ENCODE peak calls at places on chromosomes 12 and 14, in nine cellular contexts. One of them, this sample, is unnamed.

GRCh38 chr12:62698701-62699101 is 232.1 kb downstream of the MON2 start:
- DNase-seq in HCT116: no peak
- DNase-seq in keratinocyte: no peak
- DNase-seq in heart right ventricle: no peak
- DNase-seq in heart left ventricle: no peak
- DNase-seq in left ventricle myocardium inferior: no peak
- DNase-seq in neural crest cell: no peak
- DNase-seq in lung: no peak
- DNase-seq in fibroblast of lung: peak; percentile 85
- DNase-seq in this sample: no peak

GRCh38 chr14:57884175-57884574 is 18.3 kb upstream of the SLC35F4 start:
- DNase-seq in heart left ventricle: no peak
- DNase-seq in fibroblast of lung: no peak
- DNase-seq in heart right ventricle: no peak
- DNase-seq in lung: no peak
- DNase-seq in neural crest cell: no peak
- DNase-seq in left ventricle myocardium inferior: no peak
- DNase-seq in HCT116: no peak
- DNase-seq in keratinocyte: no peak
- DNase-seq in this sample: no peak

GRCh38 chr14:68633131-68633991 is 159.5 kb downstream of the ZFP36L1 start:
- DNase-seq in heart left ventricle: peak; percentile 66
- DNase-seq in heart right ventricle: peak; percentile 69
- DNase-seq in HCT116: no peak
- DNase-seq in fibroblast of lung: peak; percentile 20
- DNase-seq in keratinocyte: no peak
- DNase-seq in neural crest cell: peak; percentile 38
- DNase-seq in lung: no peak
- DNase-seq in left ventricle myocardium inferior: peak; percentile 63
- DNase-seq in this sample: peak; percentile 78

GRCh38 chr14:31568671-31569070 is 7.5 kb downstream of the NUBPL start:
- DNase-seq in lung: no peak
- DNase-seq in left ventricle myocardium inferior: no peak
- DNase-seq in HCT116: no peak
- DNase-seq in keratinocyte: no peak
- DNase-seq in heart left ventricle: no peak
- DNase-seq in heart right ventricle: no peak
- DNase-seq in fibroblast of lung: peak; percentile 22
- DNase-seq in neural crest cell: no peak
- DNase-seq in this sample: no peak

GRCh38 chr12:121894633-121895032 is 6.0 kb downstream of the PSMD9 start:
- DNase-seq in heart right ventricle: no peak
- DNase-seq in keratinocyte: no peak
- DNase-seq in neural crest cell: no peak
- DNase-seq in HCT116: no peak
- DNase-seq in lung: no peak
- DNase-seq in heart left ventricle: no peak
- DNase-seq in fibroblast of lung: peak; percentile 55
- DNase-seq in left ventricle myocardium inferior: no peak
- DNase-seq in this sample: no peak

GRCh38 chr14:55285048-55285652 is 13.9 kb downstream of the FBXO34 start:
- DNase-seq in heart right ventricle: no peak
- DNase-seq in heart left ventricle: no peak
- DNase-seq in neural crest cell: no peak
- DNase-seq in left ventricle myocardium inferior: no peak
- DNase-seq in HCT116: no peak
- DNase-seq in lung: no peak
- DNase-seq in fibroblast of lung: peak; percentile 36
- DNase-seq in keratinocyte: no peak
- DNase-seq in this sample: no peak

GRCh38 chr12:124446364-124446763 is 121.0 kb downstream of the NCOR2 start:
- DNase-seq in HCT116: no peak
- DNase-seq in neural crest cell: no peak
- DNase-seq in lung: no peak
- DNase-seq in heart right ventricle: no peak
- DNase-seq in heart left ventricle: no peak
- DNase-seq in fibroblast of lung: no peak
- DNase-seq in left ventricle myocardium inferior: no peak
- DNase-seq in keratinocyte: no peak
- DNase-seq in this sample: no peak

GRCh38 chr12:13981296-13981962 is at the start of gene GRIN2B:
- DNase-seq in left ventricle myocardium inferior: no peak
- DNase-seq in keratinocyte: no peak
- DNase-seq in fibroblast of lung: no peak
- DNase-seq in neural crest cell: peak; percentile 27
- DNase-seq in HCT116: peak; percentile 2
- DNase-seq in heart right ventricle: no peak
- DNase-seq in lung: no peak
- DNase-seq in heart left ventricle: no peak
- DNase-seq in this sample: no peak

GRCh38 chr14:71714225-71714624 is 218.0 kb upstream of the RGS6 start:
- DNase-seq in HCT116: no peak
- DNase-seq in fibroblast of lung: peak; percentile 97
- DNase-seq in neural crest cell: no peak
- DNase-seq in heart left ventricle: no peak
- DNase-seq in lung: no peak
- DNase-seq in left ventricle myocardium inferior: no peak
- DNase-seq in keratinocyte: no peak
- DNase-seq in heart right ventricle: no peak
- DNase-seq in this sample: no peak

GRCh38 chr12:104131609-104132008 is 6.4 kb downstream of the NFYB start:
- DNase-seq in fibroblast of lung: no peak
- DNase-seq in heart right ventricle: no peak
- DNase-seq in keratinocyte: no peak
- DNase-seq in heart left ventricle: no peak
- DNase-seq in neural crest cell: no peak
- DNase-seq in left ventricle myocardium inferior: no peak
- DNase-seq in HCT116: no peak
- DNase-seq in lung: no peak
- DNase-seq in this sample: no peak

GRCh38 chr14:95311752-95312151 is 8.0 kb downstream of the CLMN start:
- DNase-seq in keratinocyte: no peak
- DNase-seq in HCT116: peak; percentile 22
- DNase-seq in heart left ventricle: no peak
- DNase-seq in heart right ventricle: no peak
- DNase-seq in neural crest cell: no peak
- DNase-seq in fibroblast of lung: peak; percentile 6
- DNase-seq in left ventricle myocardium inferior: no peak
- DNase-seq in lung: no peak
- DNase-seq in this sample: no peak

GRCh38 chr12:62466596-62467411 is at the start of gene MON2:
- DNase-seq in heart right ventricle: peak; percentile 89
- DNase-seq in HCT116: peak; percentile 49
- DNase-seq in lung: peak; percentile 87
- DNase-seq in keratinocyte: peak; percentile 21
- DNase-seq in fibroblast of lung: peak; percentile 82
- DNase-seq in left ventricle myocardium inferior: peak; percentile 90
- DNase-seq in heart left ventricle: peak; percentile 92
- DNase-seq in neural crest cell: peak; percentile 77
- DNase-seq in this sample: peak; percentile 95

GRCh38 chr14:61511558-61511924 is 183.8 kb upstream of the HIF1A start:
- DNase-seq in lung: no peak
- DNase-seq in fibroblast of lung: no peak
- DNase-seq in HCT116: no peak
- DNase-seq in heart right ventricle: no peak
- DNase-seq in heart left ventricle: no peak
- DNase-seq in left ventricle myocardium inferior: no peak
- DNase-seq in keratinocyte: no peak
- DNase-seq in neural crest cell: no peak
- DNase-seq in this sample: no peak

GRCh38 chr12:88052686-88053085 is 23.5 kb upstream of the C12orf50 start:
- DNase-seq in neural crest cell: peak; percentile 19
- DNase-seq in lung: no peak
- DNase-seq in heart left ventricle: no peak
- DNase-seq in HCT116: peak; percentile 27
- DNase-seq in left ventricle myocardium inferior: no peak
- DNase-seq in heart right ventricle: no peak
- DNase-seq in fibroblast of lung: peak; percentile 34
- DNase-seq in keratinocyte: no peak
- DNase-seq in this sample: no peak
- TF ChIP-seq CTCF in neural crest cell: peak; percentile 62
- TF ChIP-seq CTCF in lung: no peak
- TF ChIP-seq CTCF in heart left ventricle: peak; percentile 24
- TF ChIP-seq CTCF in HCT116: peak; percentile 29
- TF ChIP-seq CTCF in left ventricle myocardium inferior: peak; percentile 46
- TF ChIP-seq CTCF in heart right ventricle: peak; percentile 55
- TF ChIP-seq CTCF in fibroblast of lung: peak; percentile 69
- TF ChIP-seq CTCF in keratinocyte: peak; percentile 57
- TF ChIP-seq CTCF in this sample: peak; percentile 63

GRCh38 chr12:112087055-112087850 is 21.3 kb downstream of the NAA25 start:
- DNase-seq in fibroblast of lung: no peak
- DNase-seq in lung: no peak
- DNase-seq in keratinocyte: no peak
- DNase-seq in heart left ventricle: no peak
- DNase-seq in neural crest cell: no peak
- DNase-seq in left ventricle myocardium inferior: no peak
- DNase-seq in heart right ventricle: no peak
- DNase-seq in HCT116: no peak
- DNase-seq in this sample: no peak
- TF ChIP-seq CTCF in fibroblast of lung: peak; percentile 15
- TF ChIP-seq CTCF in lung: no peak
- TF ChIP-seq CTCF in keratinocyte: no peak
- TF ChIP-seq CTCF in heart left ventricle: no peak
- TF ChIP-seq CTCF in neural crest cell: peak; percentile 50
- TF ChIP-seq CTCF in left ventricle myocardium inferior: no peak
- TF ChIP-seq CTCF in heart right ventricle: no peak
- TF ChIP-seq CTCF in HCT116: no peak
- TF ChIP-seq CTCF in this sample: peak; percentile 26

DNA sequence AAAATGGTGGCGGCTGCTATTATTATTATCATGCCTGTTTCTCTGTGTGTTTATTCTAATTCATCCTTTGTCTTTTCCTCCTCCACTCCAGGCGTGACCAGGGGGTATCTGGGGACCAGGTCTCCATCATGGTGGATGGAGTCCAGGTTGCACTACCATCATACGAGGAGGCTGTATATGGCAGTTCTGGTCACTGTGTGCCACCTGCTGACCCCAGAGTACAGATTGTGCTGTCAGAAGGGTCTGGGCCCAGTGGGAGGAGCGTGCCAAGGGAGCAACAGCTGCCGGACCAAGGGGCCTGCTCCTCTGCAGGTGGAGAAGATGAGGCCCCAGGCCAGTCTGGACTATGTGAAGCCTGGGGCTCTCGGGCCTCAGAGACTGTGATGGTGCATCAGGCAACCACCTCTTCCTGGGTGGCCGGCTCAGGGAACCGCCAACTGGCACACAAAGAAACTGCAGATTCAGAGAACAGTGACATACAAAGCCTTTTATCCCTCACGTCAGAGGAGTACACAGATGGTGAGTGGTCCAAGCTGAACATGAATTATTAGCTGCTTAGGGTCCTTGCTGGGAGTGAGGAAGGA is 58.3 kb upstream of the SRSF5 start:
- DNase-seq in heart left ventricle: no peak
- DNase-seq in keratinocyte: no peak
- DNase-seq in left ventricle myocardium inferior: no peak
- DNase-seq in lung: no peak
- DNase-seq in HCT116: no peak
- DNase-seq in fibroblast of lung: no peak
- DNase-seq in heart right ventricle: no peak
- DNase-seq in neural crest cell: peak; percentile 51
- DNase-seq in this sample: no peak
- TF ChIP-seq CTCF in heart left ventricle: no peak
- TF ChIP-seq CTCF in keratinocyte: peak; percentile 41
- TF ChIP-seq CTCF in left ventricle myocardium inferior: no peak
- TF ChIP-seq CTCF in lung: no peak
- TF ChIP-seq CTCF in HCT116: no peak
- TF ChIP-seq CTCF in fibroblast of lung: peak; percentile 15
- TF ChIP-seq CTCF in heart right ventricle: no peak
- TF ChIP-seq CTCF in neural crest cell: peak; percentile 47
- TF ChIP-seq CTCF in this sample: no peak

GRCh38 chr14:81991998-81992397 is 458.3 kb upstream of the SEL1L start:
- DNase-seq in heart right ventricle: no peak
- DNase-seq in lung: no peak
- DNase-seq in fibroblast of lung: no peak
- DNase-seq in HCT116: no peak
- DNase-seq in keratinocyte: no peak
- DNase-seq in neural crest cell: no peak
- DNase-seq in left ventricle myocardium inferior: no peak
- DNase-seq in heart left ventricle: no peak
- DNase-seq in this sample: no peak
- TF ChIP-seq CTCF in heart right ventricle: peak; percentile 25
- TF ChIP-seq CTCF in lung: no peak
- TF ChIP-seq CTCF in fibroblast of lung: no peak
- TF ChIP-seq CTCF in HCT116: no peak
- TF ChIP-seq CTCF in keratinocyte: peak; percentile 12
- TF ChIP-seq CTCF in neural crest cell: peak; percentile 46
- TF ChIP-seq CTCF in left ventricle myocardium inferior: peak; percentile 19
- TF ChIP-seq CTCF in heart left ventricle: peak; percentile 10
- TF ChIP-seq CTCF in this sample: no peak

GRCh38 chr14:99779751-99780150 is 13.5 kb upstream of the EML1 start:
- DNase-seq in heart left ventricle: no peak
- DNase-seq in neural crest cell: no peak
- DNase-seq in lung: no peak
- DNase-seq in left ventricle myocardium inferior: no peak
- DNase-seq in keratinocyte: peak; percentile 26
- DNase-seq in heart right ventricle: no peak
- DNase-seq in HCT116: no peak
- DNase-seq in fibroblast of lung: peak; percentile 74
- DNase-seq in this sample: no peak
- TF ChIP-seq CTCF in heart left ventricle: no peak
- TF ChIP-seq CTCF in neural crest cell: no peak
- TF ChIP-seq CTCF in lung: no peak
- TF ChIP-seq CTCF in left ventricle myocardium inferior: no peak
- TF ChIP-seq CTCF in keratinocyte: no peak
- TF ChIP-seq CTCF in heart right ventricle: no peak
- TF ChIP-seq CTCF in HCT116: no peak
- TF ChIP-seq CTCF in fibroblast of lung: no peak
- TF ChIP-seq CTCF in this sample: no peak